ENCODE peak calls at places on chromosomes 5 and 9, in ten cellular contexts. One of them, this sample, is unnamed. For H3K4me1 and H3K36me3, the result is how much of the 10 kb centered on the place peaks cover.

GRCh38 chr5:166845044-166845443 is 1446.4 kb upstream of the WWC1 start:
- DNase-seq in neural progenitor cell: peak
- DNase-seq in upper lobe of right lung: no peak
- DNase-seq in sigmoid colon: no peak
- DNase-seq in Peyer's patch: no peak
- DNase-seq in small intestine: no peak
- DNase-seq in CD4-positive, alpha-beta memory T cell: no peak
- DNase-seq in right lobe of liver: no peak
- DNase-seq in left ventricle myocardium inferior: no peak
- DNase-seq in GM23338: peak
- DNase-seq in this sample: no peak

GRCh38 chr9:21789541-21790037 is 12.8 kb upstream of the MTAP start:
- DNase-seq in neural progenitor cell: peak
- DNase-seq in CD4-positive, alpha-beta memory T cell: peak
- DNase-seq in GM23338: peak
- DNase-seq in sigmoid colon: no peak
- DNase-seq in Peyer's patch: no peak
- DNase-seq in small intestine: peak
- DNase-seq in upper lobe of right lung: no peak
- DNase-seq in right lobe of liver: no peak
- DNase-seq in left ventricle myocardium inferior: no peak
- DNase-seq in this sample: peak

GRCh38 chr9:5786370-5787127 is 46.4 kb downstream of the ERMP1 start:
- DNase-seq in left ventricle myocardium inferior: no peak
- DNase-seq in sigmoid colon: no peak
- DNase-seq in neural progenitor cell: no peak
- DNase-seq in small intestine: no peak
- DNase-seq in right lobe of liver: no peak
- DNase-seq in Peyer's patch: no peak
- DNase-seq in upper lobe of right lung: no peak
- DNase-seq in CD4-positive, alpha-beta memory T cell: no peak
- DNase-seq in GM23338: no peak
- DNase-seq in this sample: no peak

GRCh38 chr5:1032011-1032410 is 23.4 kb downstream of the NKD2 start:
- DNase-seq in Peyer's patch: no peak
- DNase-seq in upper lobe of right lung: no peak
- DNase-seq in neural progenitor cell: no peak
- DNase-seq in small intestine: no peak
- DNase-seq in GM23338: no peak
- DNase-seq in CD4-positive, alpha-beta memory T cell: no peak
- DNase-seq in left ventricle myocardium inferior: peak
- DNase-seq in sigmoid colon: peak
- DNase-seq in right lobe of liver: peak
- DNase-seq in this sample: no peak

GRCh38 chr9:136403538-136403914 is 3.6 kb upstream of the SNAPC4 start:
- DNase-seq in CD4-positive, alpha-beta memory T cell: peak
- DNase-seq in upper lobe of right lung: no peak
- DNase-seq in right lobe of liver: no peak
- DNase-seq in sigmoid colon: no peak
- DNase-seq in left ventricle myocardium inferior: no peak
- DNase-seq in small intestine: peak
- DNase-seq in neural progenitor cell: no peak
- DNase-seq in GM23338: no peak
- DNase-seq in Peyer's patch: no peak
- DNase-seq in this sample: no peak

GRCh38 chr5:90983748-90984147 is 399.4 kb downstream of the ARRDC3 start:
- DNase-seq in neural progenitor cell: no peak
- DNase-seq in CD4-positive, alpha-beta memory T cell: no peak
- DNase-seq in right lobe of liver: no peak
- DNase-seq in upper lobe of right lung: no peak
- DNase-seq in sigmoid colon: no peak
- DNase-seq in left ventricle myocardium inferior: no peak
- DNase-seq in small intestine: no peak
- DNase-seq in GM23338: no peak
- DNase-seq in Peyer's patch: no peak
- DNase-seq in this sample: no peak

GRCh38 chr5:69007086-69007672 is 86.6 kb upstream of the SLC30A5 start:
- DNase-seq in small intestine: no peak
- DNase-seq in left ventricle myocardium inferior: no peak
- DNase-seq in GM23338: no peak
- DNase-seq in Peyer's patch: no peak
- DNase-seq in sigmoid colon: no peak
- DNase-seq in neural progenitor cell: no peak
- DNase-seq in upper lobe of right lung: no peak
- DNase-seq in CD4-positive, alpha-beta memory T cell: no peak
- DNase-seq in right lobe of liver: no peak
- DNase-seq in this sample: no peak

GRCh38 chr5:38381361-38381760 is 123.0 kb downstream of the EGFLAM start:
- DNase-seq in Peyer's patch: no peak
- DNase-seq in right lobe of liver: no peak
- DNase-seq in upper lobe of right lung: no peak
- DNase-seq in left ventricle myocardium inferior: no peak
- DNase-seq in neural progenitor cell: no peak
- DNase-seq in CD4-positive, alpha-beta memory T cell: no peak
- DNase-seq in small intestine: no peak
- DNase-seq in GM23338: no peak
- DNase-seq in sigmoid colon: no peak
- DNase-seq in this sample: no peak

GRCh38 chr9:70119786-70120185 is 76.1 kb downstream of the MAMDC2 start:
- DNase-seq in upper lobe of right lung: no peak
- DNase-seq in left ventricle myocardium inferior: no peak
- DNase-seq in CD4-positive, alpha-beta memory T cell: no peak
- DNase-seq in GM23338: no peak
- DNase-seq in right lobe of liver: no peak
- DNase-seq in small intestine: no peak
- DNase-seq in sigmoid colon: no peak
- DNase-seq in Peyer's patch: no peak
- DNase-seq in neural progenitor cell: no peak
- DNase-seq in this sample: no peak

GRCh38 chr5:171997011-171997410 is 9.4 kb downstream of the FBXW11 start:
- DNase-seq in left ventricle myocardium inferior: no peak
- DNase-seq in Peyer's patch: no peak
- DNase-seq in upper lobe of right lung: no peak
- DNase-seq in GM23338: no peak
- DNase-seq in right lobe of liver: no peak
- DNase-seq in CD4-positive, alpha-beta memory T cell: no peak
- DNase-seq in small intestine: no peak
- DNase-seq in neural progenitor cell: no peak
- DNase-seq in sigmoid colon: no peak
- DNase-seq in this sample: no peak

GRCh38 chr5:141618030-141618803 is 583 bp downstream of the DIAPH1 start:
- DNase-seq in right lobe of liver: peak
- DNase-seq in Peyer's patch: peak
- DNase-seq in CD4-positive, alpha-beta memory T cell: peak
- DNase-seq in neural progenitor cell: peak
- DNase-seq in sigmoid colon: no peak
- DNase-seq in upper lobe of right lung: peak
- DNase-seq in GM23338: peak
- DNase-seq in left ventricle myocardium inferior: no peak
- DNase-seq in small intestine: peak
- DNase-seq in this sample: peak

GRCh38 chr5:56610093-56610698 is 205.2 kb upstream of the MAP3K1 start:
- DNase-seq in neural progenitor cell: no peak
- DNase-seq in Peyer's patch: no peak
- DNase-seq in CD4-positive, alpha-beta memory T cell: no peak
- DNase-seq in small intestine: no peak
- DNase-seq in GM23338: no peak
- DNase-seq in left ventricle myocardium inferior: no peak
- DNase-seq in upper lobe of right lung: no peak
- DNase-seq in sigmoid colon: no peak
- DNase-seq in right lobe of liver: no peak
- DNase-seq in this sample: no peak

GRCh38 chr5:159825551-159826051 is 90.7 kb upstream of the ADRA1B start:
- DNase-seq in left ventricle myocardium inferior: no peak
- DNase-seq in CD4-positive, alpha-beta memory T cell: no peak
- DNase-seq in right lobe of liver: no peak
- DNase-seq in small intestine: no peak
- DNase-seq in neural progenitor cell: no peak
- DNase-seq in GM23338: no peak
- DNase-seq in Peyer's patch: no peak
- DNase-seq in sigmoid colon: no peak
- DNase-seq in upper lobe of right lung: peak
- DNase-seq in this sample: no peak

GRCh38 chr9:133115604-133116345 is 5.3 kb downstream of the RALGDS start:
- DNase-seq in Peyer's patch: peak
- DNase-seq in GM23338: no peak
- DNase-seq in right lobe of liver: peak
- DNase-seq in neural progenitor cell: no peak
- DNase-seq in sigmoid colon: peak
- DNase-seq in small intestine: no peak
- DNase-seq in left ventricle myocardium inferior: peak
- DNase-seq in CD4-positive, alpha-beta memory T cell: no peak
- DNase-seq in upper lobe of right lung: peak
- DNase-seq in this sample: no peak

GRCh38 chr9:133116346-133117231 is 4.5 kb downstream of the RALGDS start:
- DNase-seq in left ventricle myocardium inferior: peak
- DNase-seq in GM23338: no peak
- DNase-seq in CD4-positive, alpha-beta memory T cell: no peak
- DNase-seq in small intestine: peak
- DNase-seq in right lobe of liver: peak
- DNase-seq in Peyer's patch: peak
- DNase-seq in upper lobe of right lung: peak
- DNase-seq in sigmoid colon: no peak
- DNase-seq in neural progenitor cell: no peak
- DNase-seq in this sample: no peak

GRCh38 chr9:133114451-133114885 is 6.6 kb downstream of the RALGDS start:
- DNase-seq in sigmoid colon: peak
- DNase-seq in right lobe of liver: peak
- DNase-seq in upper lobe of right lung: peak
- DNase-seq in left ventricle myocardium inferior: peak
- DNase-seq in Peyer's patch: peak
- DNase-seq in GM23338: no peak
- DNase-seq in small intestine: peak
- DNase-seq in neural progenitor cell: no peak
- DNase-seq in CD4-positive, alpha-beta memory T cell: no peak
- DNase-seq in this sample: no peak

GRCh38 chr9:133113928-133114351 is 7.1 kb downstream of the RALGDS start:
- DNase-seq in CD4-positive, alpha-beta memory T cell: no peak
- DNase-seq in sigmoid colon: peak
- DNase-seq in GM23338: no peak
- DNase-seq in small intestine: no peak
- DNase-seq in Peyer's patch: peak
- DNase-seq in right lobe of liver: peak
- DNase-seq in upper lobe of right lung: peak
- DNase-seq in neural progenitor cell: no peak
- DNase-seq in left ventricle myocardium inferior: peak
- DNase-seq in this sample: peak

DNA sequence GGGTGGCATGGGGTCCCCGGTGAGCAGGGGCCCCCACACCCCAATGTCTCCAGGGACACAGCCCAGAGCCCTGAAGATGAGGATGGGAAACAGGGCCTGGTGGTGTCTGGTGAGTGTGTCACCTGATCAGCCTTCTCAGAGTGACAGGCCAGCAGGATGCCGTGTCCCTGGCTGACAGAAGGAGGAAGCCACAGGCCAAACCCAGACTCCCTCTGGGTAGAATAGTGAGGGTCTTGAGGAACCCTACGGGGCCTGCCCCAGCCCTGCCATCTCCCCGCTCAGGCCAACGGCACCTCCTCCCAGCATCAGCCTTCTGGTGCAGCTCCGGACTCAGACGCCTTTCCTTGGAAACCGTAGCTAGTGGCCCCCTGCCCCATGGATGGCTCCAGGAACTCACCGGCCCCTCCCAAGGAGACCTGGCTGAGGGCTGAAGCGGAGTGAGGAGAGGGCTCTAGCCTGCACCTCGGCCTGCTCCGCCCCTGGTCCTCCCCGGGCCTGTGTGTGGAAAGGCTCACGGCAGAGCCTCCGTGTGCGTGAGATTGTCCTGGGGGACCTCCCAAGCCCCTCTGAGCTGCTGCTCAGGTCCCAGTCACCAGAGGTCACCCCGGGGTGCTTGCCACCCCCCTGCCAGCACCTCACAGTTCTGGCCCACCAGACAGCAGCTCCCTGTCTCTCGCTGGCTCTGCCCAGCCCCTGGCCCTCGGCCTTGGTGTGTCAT is 6.0 kb downstream of the RALGDS start:
- DNase-seq in left ventricle myocardium inferior: peak
- DNase-seq in neural progenitor cell: no peak
- DNase-seq in upper lobe of right lung: peak
- DNase-seq in Peyer's patch: peak
- DNase-seq in small intestine: no peak
- DNase-seq in sigmoid colon: peak
- DNase-seq in GM23338: no peak
- DNase-seq in right lobe of liver: peak
- DNase-seq in CD4-positive, alpha-beta memory T cell: no peak
- DNase-seq in this sample: no peak
- H3K4me1 ChIP-seq in left ventricle myocardium inferior: half or more
- H3K4me1 ChIP-seq in neural progenitor cell: under half
- H3K4me1 ChIP-seq in upper lobe of right lung: half or more
- H3K4me1 ChIP-seq in Peyer's patch: under half
- H3K4me1 ChIP-seq in small intestine: under half
- H3K4me1 ChIP-seq in sigmoid colon: half or more
- H3K4me1 ChIP-seq in GM23338: under half
- H3K4me1 ChIP-seq in right lobe of liver: under half
- H3K4me1 ChIP-seq in CD4-positive, alpha-beta memory T cell: half or more
- H3K4me1 ChIP-seq in this sample: half or more

GRCh38 chr9:125277411-125277810 is 15.8 kb downstream of the GAPVD1 start:
- DNase-seq in small intestine: no peak
- DNase-seq in neural progenitor cell: no peak
- DNase-seq in upper lobe of right lung: no peak
- DNase-seq in GM23338: no peak
- DNase-seq in Peyer's patch: no peak
- DNase-seq in right lobe of liver: no peak
- DNase-seq in CD4-positive, alpha-beta memory T cell: no peak
- DNase-seq in sigmoid colon: no peak
- DNase-seq in left ventricle myocardium inferior: no peak
- DNase-seq in this sample: no peak
- H3K36me3 ChIP-seq in small intestine: under half
- H3K36me3 ChIP-seq in neural progenitor cell: under half
- H3K36me3 ChIP-seq in upper lobe of right lung: under half
- H3K36me3 ChIP-seq in GM23338: under half
- H3K36me3 ChIP-seq in Peyer's patch: under half
- H3K36me3 ChIP-seq in right lobe of liver: under half
- H3K36me3 ChIP-seq in CD4-positive, alpha-beta memory T cell: under half
- H3K36me3 ChIP-seq in sigmoid colon: under half
- H3K36me3 ChIP-seq in left ventricle myocardium inferior: under half
- H3K36me3 ChIP-seq in this sample: under half

DNA sequence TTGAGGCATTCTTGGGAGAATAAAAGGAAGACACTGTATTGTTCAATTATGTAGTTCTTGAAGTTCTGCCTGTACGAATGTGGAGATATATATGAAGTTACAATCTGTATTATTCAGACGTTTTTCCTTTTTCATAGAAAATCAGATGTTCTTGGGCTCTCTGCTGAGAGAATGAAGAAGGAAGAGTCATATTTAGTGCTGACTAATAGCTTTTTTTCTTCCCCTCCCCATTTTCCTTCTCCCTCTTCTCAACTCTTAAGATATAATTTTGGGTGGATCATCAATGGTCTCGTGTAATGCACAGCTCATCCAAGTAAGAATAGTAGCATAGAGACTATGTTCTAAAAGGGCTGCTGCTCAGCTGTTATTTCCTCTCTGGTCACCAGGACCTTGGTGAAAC is 23.0 kb upstream of the FBXL7 start:
- DNase-seq in left ventricle myocardium inferior: no peak
- DNase-seq in neural progenitor cell: no peak
- DNase-seq in CD4-positive, alpha-beta memory T cell: no peak
- DNase-seq in Peyer's patch: no peak
- DNase-seq in right lobe of liver: no peak
- DNase-seq in small intestine: no peak
- DNase-seq in GM23338: no peak
- DNase-seq in sigmoid colon: no peak
- DNase-seq in upper lobe of right lung: no peak
- DNase-seq in this sample: no peak
- H3K4me1 ChIP-seq in left ventricle myocardium inferior: under half
- H3K4me1 ChIP-seq in neural progenitor cell: under half
- H3K4me1 ChIP-seq in CD4-positive, alpha-beta memory T cell: under half
- H3K4me1 ChIP-seq in Peyer's patch: under half
- H3K4me1 ChIP-seq in right lobe of liver: under half
- H3K4me1 ChIP-seq in small intestine: under half
- H3K4me1 ChIP-seq in GM23338: under half
- H3K4me1 ChIP-seq in sigmoid colon: under half
- H3K4me1 ChIP-seq in upper lobe of right lung: under half
- H3K4me1 ChIP-seq in this sample: under half

GRCh38 chr9:92276223-92277007 is 17.1 kb downstream of the IARS1 start:
- DNase-seq in upper lobe of right lung: no peak
- DNase-seq in neural progenitor cell: no peak
- DNase-seq in Peyer's patch: no peak
- DNase-seq in sigmoid colon: no peak
- DNase-seq in right lobe of liver: no peak
- DNase-seq in CD4-positive, alpha-beta memory T cell: peak
- DNase-seq in small intestine: no peak
- DNase-seq in left ventricle myocardium inferior: no peak
- DNase-seq in GM23338: no peak
- DNase-seq in this sample: no peak
- H3K36me3 ChIP-seq in upper lobe of right lung: half or more
- H3K36me3 ChIP-seq in neural progenitor cell: under half
- H3K36me3 ChIP-seq in Peyer's patch: under half
- H3K36me3 ChIP-seq in sigmoid colon: half or more
- H3K36me3 ChIP-seq in right lobe of liver: under half
- H3K36me3 ChIP-seq in CD4-positive, alpha-beta memory T cell: half or more
- H3K36me3 ChIP-seq in small intestine: under half
- H3K36me3 ChIP-seq in left ventricle myocardium inferior: half or more
- H3K36me3 ChIP-seq in GM23338: half or more
- H3K36me3 ChIP-seq in this sample: under half